ENCODE peak calls at places on chromosome 20, in eight cellular contexts. Q, Z, S, K, I, B, V and R are unnamed samples. For H3K4me1 and H3K36me3, the result is how much of the 10 kb centered on the place peaks cover.

GRCh38 chr20:2002365-2002764 is 8.5 kb upstream of the PDYN start:
- DNase-seq in K (no peak), I (no peak), V (no peak), Q (peak), B (no peak), Z (no peak), S (no peak), R (no peak)

GRCh38 chr20:15242773-15243172 is 905.4 kb upstream of the FLRT3 start:
- DNase-seq in I (no peak), Q (no peak), B (no peak), Z (no peak), K (no peak), V (no peak), S (no peak), R (no peak)

GRCh38 chr20:12570371-12570770 is 438.4 kb upstream of the SPTLC3 start:
- DNase-seq in V (no peak), K (no peak), S (no peak), B (no peak), Z (no peak), I (no peak), Q (peak), R (peak)

GRCh38 chr20:38412877-38413577 is 22.1 kb downstream of the SNHG17 start:
- DNase-seq in K (no peak), I (no peak), S (no peak), B (no peak), Z (peak), V (no peak), Q (peak), R (no peak)

GRCh38 chr20:39010496-39010895 is 48.4 kb downstream of the DHX35 start:
- DNase-seq in Z (no peak), V (no peak), I (no peak), S (no peak), Q (peak), K (no peak), B (no peak), R (no peak)

GRCh38 chr20:17854307-17854903 is 114.2 kb downstream of the SNX5 start:
- DNase-seq in S (peak), K (peak), Q (peak), V (no peak), Z (peak), B (no peak), I (peak), R (peak)

GRCh38 chr20:50267041-50267865 is 76.6 kb downstream of the CEBPB start:
- DNase-seq in S (no peak), I (no peak), B (peak), Z (peak), Q (peak), V (no peak), K (peak), R (peak)

GRCh38 chr20:19502169-19502568 is 255.9 kb upstream of the RIN2 start:
- DNase-seq in K (no peak), S (no peak), I (no peak), B (peak), Z (no peak), Q (no peak), V (no peak), R (no peak)

GRCh38 chr20:10271470-10272219 is 53.0 kb downstream of the SNAP25 start:
- DNase-seq in Z (no peak), B (no peak), Q (no peak), V (no peak), I (no peak), K (no peak), S (no peak), R (no peak)

GRCh38 chr20:10673176-10673830 is 496 bp downstream of the JAG1 start:
- DNase-seq in K (no peak), Z (peak), Q (peak), B (peak), S (peak), I (peak), V (no peak), R (peak)

GRCh38 chr20:64116541-64117423 is 9.4 kb upstream of the NPBWR2 start:
- DNase-seq in B (no peak), Z (no peak), S (no peak), Q (peak), V (no peak), I (peak), K (peak), R (no peak)

GRCh38 chr20:24045621-24046020 is 57.0 kb upstream of the GGTLC1 start:
- DNase-seq in S (no peak), V (no peak), Q (no peak), K (no peak), I (no peak), B (no peak), Z (no peak), R (no peak)

GRCh38 chr20:14963262-14963663 is 625.9 kb upstream of the FLRT3 start:
- DNase-seq in S (peak), Q (peak), Z (peak), K (no peak), B (no peak), V (no peak), I (no peak), R (no peak)

GRCh38 chr20:10769700-10770099 is 95.9 kb upstream of the JAG1 start:
- DNase-seq in I (no peak), Z (peak), K (no peak), S (peak), V (no peak), B (no peak), Q (peak), R (no peak)

GRCh38 chr20:50242863-50243609 is 52.4 kb downstream of the CEBPB start:
- DNase-seq in K (no peak), Z (peak), Q (no peak), V (no peak), S (no peak), B (no peak), I (no peak), R (peak)

GRCh38 chr20:38804682-38805501 is 605 bp upstream of the PPP1R16B start:
- DNase-seq in Q (peak), Z (no peak), B (peak), S (peak), K (peak), I (no peak), V (no peak), R (peak)

GRCh38 chr20:63331741-63332400 is 29.3 kb downstream of the CHRNA4 start:
- DNase-seq in Q (no peak), S (no peak), Z (no peak), V (no peak), I (no peak), K (no peak), B (no peak), R (no peak)

GRCh38 chr20:14729390-14729789 is 392.0 kb upstream of the FLRT3 start:
- DNase-seq in Z (no peak), B (no peak), I (no peak), K (no peak), V (no peak), Q (no peak), S (no peak), R (no peak)

GRCh38 chr20:45288376-45288775 is 18.3 kb upstream of the RBPJL start:
- DNase-seq in Q (no peak), V (no peak), K (no peak), I (no peak), B (no peak), S (no peak), Z (no peak), R (no peak)

GRCh38 chr20:56439784-56440291 is 27.8 kb downstream of the CASS4 start:
- DNase-seq in Z (peak), K (peak), S (peak), V (no peak), B (peak), Q (no peak), I (no peak), R (peak)

GRCh38 chr20:52031574-52032303 is 159.8 kb downstream of the ZFP64 start:
- DNase-seq in I (no peak), S (peak), Z (peak), B (no peak), K (no peak), V (no peak), Q (no peak), R (no peak)

GRCh38 chr20:45407067-45407745 is 883 bp upstream of the DBNDD2 start:
- DNase-seq in I (no peak), K (peak), V (no peak), Z (peak), B (peak), S (peak), Q (peak), R (peak)

GRCh38 chr20:5024103-5024502 is 22.8 kb upstream of the SLC23A2 start:
- DNase-seq in V (no peak), I (no peak), B (no peak), S (no peak), Z (peak), K (no peak), Q (no peak), R (no peak)

GRCh38 chr20:48604936-48605335 is 222.9 kb downstream of the PREX1 start:
- DNase-seq in I (peak), K (no peak), B (no peak), S (no peak), Q (no peak), V (no peak), Z (no peak), R (peak)

GRCh38 chr20:35171753-35172433 is at the start of gene PROCR:
- DNase-seq in Q (peak), Z (peak), K (peak), V (peak), S (peak), I (peak), B (peak), R (peak)

DNA sequence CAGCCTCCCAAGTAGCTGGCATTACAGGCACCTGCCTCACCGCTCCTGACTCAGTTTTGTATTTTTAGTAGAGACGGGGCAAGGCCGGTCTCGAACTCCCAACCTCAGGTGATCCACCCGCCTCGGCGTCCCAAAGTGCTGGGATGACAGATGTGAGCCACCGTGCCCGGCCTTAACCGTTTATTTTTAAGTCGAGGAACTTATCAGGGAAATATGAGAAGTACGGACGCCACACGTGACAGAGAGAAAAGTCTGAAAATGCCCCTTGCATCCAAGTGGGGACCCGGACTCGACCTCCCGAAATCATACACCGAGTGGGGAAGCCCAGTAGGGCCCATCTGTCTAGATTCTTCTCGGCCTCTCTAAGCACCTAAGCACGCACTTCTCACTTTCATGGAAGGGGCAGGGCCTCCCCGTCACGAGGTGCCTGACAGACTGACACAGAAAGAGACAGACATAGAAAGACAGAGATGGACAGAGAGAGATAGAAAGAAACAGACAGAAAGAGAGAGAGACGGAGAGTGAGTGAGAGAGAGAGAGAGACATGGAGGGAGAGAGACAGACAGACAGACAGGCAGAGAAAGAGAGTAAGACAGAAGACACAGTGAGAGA is 756.5 kb upstream of the DEFB115 start:
- DNase-seq in B (no peak), S (no peak), K (no peak), V (no peak), I (no peak), Q (no peak), Z (no peak), R (no peak)
- H3K4me1 ChIP-seq in B (under half), S (under half), K (under half), V (under half), I (under half), Q (under half), Z (under half), R (under half)

GRCh38 chr20:25469558-25469957 is 62.1 kb downstream of the GINS1 start:
- DNase-seq in Z (no peak), S (no peak), B (no peak), Q (no peak), V (no peak), K (no peak), I (no peak), R (no peak)

GRCh38 chr20:25466846-25467245 is 59.4 kb downstream of the GINS1 start:
- DNase-seq in I (no peak), Z (no peak), V (no peak), K (no peak), Q (no peak), B (no peak), S (no peak), R (no peak)

GRCh38 chr20:25467441-25467840 is 60.0 kb downstream of the GINS1 start:
- DNase-seq in K (no peak), Q (no peak), S (no peak), V (no peak), I (no peak), Z (no peak), B (no peak), R (no peak)

GRCh38 chr20:25470045-25470444 is 62.6 kb downstream of the GINS1 start:
- DNase-seq in B (no peak), K (no peak), Z (peak), V (peak), Q (peak), I (no peak), S (peak), R (peak)

DNA sequence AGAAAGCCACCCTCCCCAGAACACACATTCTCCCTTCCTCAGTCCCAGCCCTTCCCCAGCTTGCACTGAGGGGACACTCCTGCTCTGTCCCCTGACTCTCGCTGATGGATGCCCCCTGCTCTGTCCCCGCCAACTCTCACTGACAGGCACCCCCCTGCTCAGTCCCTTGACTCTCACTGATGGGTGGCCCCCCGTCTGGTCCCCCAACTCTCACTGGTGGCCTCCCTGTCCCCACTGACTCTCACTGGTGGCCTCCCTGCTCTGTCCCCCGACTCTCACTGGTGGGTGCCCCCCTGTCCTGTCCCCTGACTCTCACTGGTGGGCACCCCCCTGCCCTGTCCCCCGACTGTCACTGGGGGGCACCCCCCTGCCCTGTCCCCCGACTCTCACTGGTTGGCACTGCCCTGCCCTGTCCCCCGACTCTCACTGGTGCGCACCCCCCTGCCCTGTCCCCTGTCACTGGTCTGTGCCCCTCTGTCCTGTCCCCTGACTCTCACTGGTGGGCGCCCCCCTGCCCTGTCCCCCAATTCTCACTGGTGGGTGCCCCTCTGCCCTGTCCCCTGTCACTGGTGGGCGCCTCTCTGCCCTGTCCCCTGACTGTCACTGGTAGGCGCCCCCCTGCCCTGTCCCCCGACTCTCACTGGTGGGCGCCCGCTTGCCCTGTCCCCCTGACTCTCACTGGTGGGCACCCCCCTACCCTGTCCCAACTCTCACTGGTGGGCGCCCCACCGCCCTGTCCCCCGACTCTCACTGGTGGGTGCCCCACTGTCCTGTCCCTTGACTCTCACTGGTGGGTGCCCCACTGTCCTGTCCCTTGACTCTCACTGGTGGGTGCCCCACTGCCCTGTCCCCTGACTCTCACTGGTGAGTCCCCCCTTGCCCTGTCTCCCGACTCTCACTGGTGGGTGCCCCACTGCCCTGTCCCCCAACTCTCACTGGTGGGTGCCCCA is 60.9 kb downstream of the GINS1 start:
- DNase-seq in Q (no peak), I (no peak), V (no peak), Z (no peak), S (no peak), K (no peak), B (no peak), R (no peak)
- H3K36me3 ChIP-seq in Q (half or more), I (under half), V (under half), Z (under half), S (under half), K (under half), B (under half), R (under half)

GRCh38 chr20:33838035-33838864 is 27.1 kb downstream of the CHMP4B start:
- DNase-seq in B (no peak), S (no peak), K (no peak), I (peak), Q (no peak), V (no peak), Z (no peak), R (no peak)
- TF ChIP-seq CTCF in B (no peak), S (no peak), K (no peak), I (peak), Q (peak), V (no peak), Z (peak), R (no peak)

GRCh38 chr20:32356935-32357868 is 929 bp upstream of the ASXL1 start:
- DNase-seq in K (peak), S (peak), V (peak), I (peak), Z (peak), B (no peak), Q (no peak), R (peak)
- H3K4me1 ChIP-seq in K (under half), S (under half), V (half or more), I (under half), Z (under half), B (under half), Q (under half), R (under half)

GRCh38 chr20:36528875-36529425 is 12.4 kb upstream of the MYL9 start:
- DNase-seq in Z (no peak), K (no peak), B (no peak), I (no peak), V (no peak), S (no peak), Q (no peak), R (no peak)

GRCh38 chr20:36525620-36526365 is 15.5 kb upstream of the MYL9 start:
- DNase-seq in B (no peak), S (no peak), K (no peak), Z (no peak), Q (no peak), V (no peak), I (no peak), R (no peak)

GRCh38 chr20:36526521-36527011 is 14.8 kb upstream of the MYL9 start:
- DNase-seq in Z (no peak), Q (no peak), B (no peak), S (no peak), K (no peak), I (no peak), V (no peak), R (no peak)

GRCh38 chr20:36528176-36528874 is 13.0 kb upstream of the MYL9 start:
- DNase-seq in S (no peak), Z (no peak), Q (no peak), I (no peak), V (no peak), B (no peak), K (no peak), R (no peak)

GRCh38 chr20:36527331-36528125 is 13.8 kb upstream of the MYL9 start:
- DNase-seq in B (no peak), S (no peak), Q (no peak), Z (no peak), V (no peak), I (no peak), K (no peak), R (no peak)
- H3K36me3 ChIP-seq in B (under half), S (under half), Q (half or more), Z (under half), V (under half), I (under half), K (half or more), R (under half)